ENCODE peak calls at places on chromosomes 1 and 21, in nine cellular contexts. One of them, this sample, is unnamed. For H3K9me3 and H3K36me3, the result is how much of the 10 kb centered on the place peaks cover.

GRCh38 chr1:197614916-197615692 is 160.2 kb downstream of the DENND1B start:
- DNase-seq in neural progenitor cell: peak
- DNase-seq in prostate gland: no peak
- DNase-seq in stomach: peak
- DNase-seq in SJSA1: peak
- DNase-seq in psoas muscle: no peak
- DNase-seq in HCT116: peak
- DNase-seq in SJCRH30: peak
- DNase-seq in body of pancreas: peak
- DNase-seq in this sample: no peak

GRCh38 chr1:220093361-220094015 is 444 bp upstream of the IARS2 start:
- DNase-seq in neural progenitor cell: no peak
- DNase-seq in prostate gland: no peak
- DNase-seq in stomach: no peak
- DNase-seq in SJSA1: no peak
- DNase-seq in psoas muscle: no peak
- DNase-seq in HCT116: no peak
- DNase-seq in SJCRH30: peak
- DNase-seq in body of pancreas: no peak
- DNase-seq in this sample: peak

GRCh38 chr1:18530567-18531502 is 50.1 kb downstream of the KLHDC7A start:
- DNase-seq in neural progenitor cell: peak
- DNase-seq in prostate gland: no peak
- DNase-seq in stomach: no peak
- DNase-seq in SJSA1: no peak
- DNase-seq in psoas muscle: no peak
- DNase-seq in HCT116: peak
- DNase-seq in SJCRH30: no peak
- DNase-seq in body of pancreas: peak
- DNase-seq in this sample: no peak

GRCh38 chr1:229223498-229223897 is 47.4 kb upstream of the RAB4A start:
- DNase-seq in neural progenitor cell: no peak
- DNase-seq in prostate gland: no peak
- DNase-seq in stomach: peak
- DNase-seq in SJSA1: no peak
- DNase-seq in psoas muscle: no peak
- DNase-seq in HCT116: no peak
- DNase-seq in SJCRH30: no peak
- DNase-seq in body of pancreas: peak
- DNase-seq in this sample: no peak

GRCh38 chr1:72432645-72433267 is 150.4 kb upstream of the NEGR1 start:
- DNase-seq in neural progenitor cell: no peak
- DNase-seq in prostate gland: no peak
- DNase-seq in stomach: no peak
- DNase-seq in SJSA1: no peak
- DNase-seq in psoas muscle: no peak
- DNase-seq in HCT116: no peak
- DNase-seq in SJCRH30: no peak
- DNase-seq in body of pancreas: no peak
- DNase-seq in this sample: no peak

GRCh38 chr1:22616571-22616970 is 19.9 kb upstream of the C1QA start:
- DNase-seq in neural progenitor cell: no peak
- DNase-seq in prostate gland: no peak
- DNase-seq in stomach: no peak
- DNase-seq in SJSA1: no peak
- DNase-seq in psoas muscle: peak
- DNase-seq in HCT116: no peak
- DNase-seq in SJCRH30: no peak
- DNase-seq in body of pancreas: no peak
- DNase-seq in this sample: no peak

GRCh38 chr1:160748182-160748876 is 9.3 kb downstream of the SLAMF7 start:
- DNase-seq in neural progenitor cell: no peak
- DNase-seq in prostate gland: no peak
- DNase-seq in stomach: no peak
- DNase-seq in SJSA1: no peak
- DNase-seq in psoas muscle: no peak
- DNase-seq in HCT116: no peak
- DNase-seq in SJCRH30: peak
- DNase-seq in body of pancreas: no peak
- DNase-seq in this sample: no peak

GRCh38 chr21:32572574-32573420 is 12.5 kb downstream of the TCP10L start:
- DNase-seq in neural progenitor cell: no peak
- DNase-seq in prostate gland: peak
- DNase-seq in stomach: peak
- DNase-seq in SJSA1: no peak
- DNase-seq in psoas muscle: no peak
- DNase-seq in HCT116: no peak
- DNase-seq in SJCRH30: peak
- DNase-seq in body of pancreas: peak
- DNase-seq in this sample: no peak

GRCh38 chr1:179038528-179039281 is 13.0 kb downstream of the FAM20B start:
- DNase-seq in neural progenitor cell: no peak
- DNase-seq in prostate gland: no peak
- DNase-seq in stomach: no peak
- DNase-seq in SJSA1: no peak
- DNase-seq in psoas muscle: no peak
- DNase-seq in HCT116: no peak
- DNase-seq in SJCRH30: no peak
- DNase-seq in body of pancreas: no peak
- DNase-seq in this sample: no peak

GRCh38 chr1:51760872-51761271 is 117.7 kb downstream of the NRDC start:
- DNase-seq in neural progenitor cell: no peak
- DNase-seq in prostate gland: no peak
- DNase-seq in stomach: no peak
- DNase-seq in SJSA1: no peak
- DNase-seq in psoas muscle: no peak
- DNase-seq in HCT116: no peak
- DNase-seq in SJCRH30: no peak
- DNase-seq in body of pancreas: no peak
- DNase-seq in this sample: no peak

GRCh38 chr1:61812916-61813315 is 70.6 kb downstream of the PATJ start:
- DNase-seq in neural progenitor cell: no peak
- DNase-seq in prostate gland: no peak
- DNase-seq in stomach: no peak
- DNase-seq in SJSA1: no peak
- DNase-seq in psoas muscle: no peak
- DNase-seq in HCT116: no peak
- DNase-seq in SJCRH30: no peak
- DNase-seq in body of pancreas: no peak
- DNase-seq in this sample: no peak

GRCh38 chr21:34909492-34910292 is 139.4 kb downstream of the RUNX1 start:
- DNase-seq in neural progenitor cell: no peak
- DNase-seq in prostate gland: no peak
- DNase-seq in stomach: no peak
- DNase-seq in SJSA1: no peak
- DNase-seq in psoas muscle: no peak
- DNase-seq in HCT116: no peak
- DNase-seq in SJCRH30: no peak
- DNase-seq in body of pancreas: no peak
- DNase-seq in this sample: no peak

GRCh38 chr21:34910396-34910795 is 138.7 kb downstream of the RUNX1 start:
- DNase-seq in neural progenitor cell: no peak
- DNase-seq in prostate gland: no peak
- DNase-seq in stomach: no peak
- DNase-seq in SJSA1: no peak
- DNase-seq in psoas muscle: no peak
- DNase-seq in HCT116: no peak
- DNase-seq in SJCRH30: no peak
- DNase-seq in body of pancreas: no peak
- DNase-seq in this sample: no peak

GRCh38 chr21:34907783-34908423 is 141.2 kb downstream of the RUNX1 start:
- DNase-seq in neural progenitor cell: no peak
- DNase-seq in prostate gland: no peak
- DNase-seq in stomach: no peak
- DNase-seq in SJSA1: no peak
- DNase-seq in psoas muscle: no peak
- DNase-seq in HCT116: no peak
- DNase-seq in SJCRH30: no peak
- DNase-seq in body of pancreas: no peak
- DNase-seq in this sample: no peak

GRCh38 chr21:34906401-34906800 is 142.7 kb downstream of the RUNX1 start:
- DNase-seq in neural progenitor cell: no peak
- DNase-seq in prostate gland: no peak
- DNase-seq in stomach: no peak
- DNase-seq in SJSA1: peak
- DNase-seq in psoas muscle: no peak
- DNase-seq in HCT116: no peak
- DNase-seq in SJCRH30: no peak
- DNase-seq in body of pancreas: no peak
- DNase-seq in this sample: no peak

GRCh38 chr21:34908424-34909055 is 140.6 kb downstream of the RUNX1 start:
- DNase-seq in neural progenitor cell: no peak
- DNase-seq in prostate gland: no peak
- DNase-seq in stomach: no peak
- DNase-seq in SJSA1: no peak
- DNase-seq in psoas muscle: peak
- DNase-seq in HCT116: no peak
- DNase-seq in SJCRH30: no peak
- DNase-seq in body of pancreas: no peak
- DNase-seq in this sample: no peak
- H3K27ac ChIP-seq in neural progenitor cell: no peak
- H3K27ac ChIP-seq in prostate gland: no peak
- H3K27ac ChIP-seq in stomach: peak
- H3K27ac ChIP-seq in SJSA1: no peak
- H3K27ac ChIP-seq in psoas muscle: no peak
- H3K27ac ChIP-seq in HCT116: no peak
- H3K27ac ChIP-seq in SJCRH30: no peak
- H3K27ac ChIP-seq in body of pancreas: no peak
- H3K27ac ChIP-seq in this sample: no peak

GRCh38 chr1:235673981-235674380 is 24.4 kb upstream of the GNG4 start:
- DNase-seq in neural progenitor cell: peak
- DNase-seq in prostate gland: no peak
- DNase-seq in stomach: no peak
- DNase-seq in SJSA1: no peak
- DNase-seq in psoas muscle: no peak
- DNase-seq in HCT116: no peak
- DNase-seq in SJCRH30: no peak
- DNase-seq in body of pancreas: no peak
- DNase-seq in this sample: no peak
- H3K9me3 ChIP-seq in neural progenitor cell: under half
- H3K9me3 ChIP-seq in prostate gland: under half
- H3K9me3 ChIP-seq in stomach: under half
- H3K9me3 ChIP-seq in SJSA1: under half
- H3K9me3 ChIP-seq in psoas muscle: under half
- H3K9me3 ChIP-seq in HCT116: under half
- H3K9me3 ChIP-seq in SJCRH30: under half
- H3K9me3 ChIP-seq in body of pancreas: under half
- H3K9me3 ChIP-seq in this sample: under half

GRCh38 chr1:237164406-237165352 is 122.7 kb downstream of the RYR2 start:
- DNase-seq in neural progenitor cell: no peak
- DNase-seq in prostate gland: no peak
- DNase-seq in stomach: no peak
- DNase-seq in SJSA1: no peak
- DNase-seq in psoas muscle: no peak
- DNase-seq in HCT116: no peak
- DNase-seq in SJCRH30: no peak
- DNase-seq in body of pancreas: no peak
- DNase-seq in this sample: no peak

GRCh38 chr1:237170149-237170548 is 128.2 kb downstream of the RYR2 start:
- DNase-seq in neural progenitor cell: no peak
- DNase-seq in prostate gland: no peak
- DNase-seq in stomach: no peak
- DNase-seq in SJSA1: no peak
- DNase-seq in psoas muscle: no peak
- DNase-seq in HCT116: no peak
- DNase-seq in SJCRH30: no peak
- DNase-seq in body of pancreas: no peak
- DNase-seq in this sample: no peak

GRCh38 chr1:237166593-237167077 is 124.7 kb downstream of the RYR2 start:
- DNase-seq in neural progenitor cell: no peak
- DNase-seq in prostate gland: no peak
- DNase-seq in stomach: no peak
- DNase-seq in SJSA1: no peak
- DNase-seq in psoas muscle: no peak
- DNase-seq in HCT116: no peak
- DNase-seq in SJCRH30: no peak
- DNase-seq in body of pancreas: no peak
- DNase-seq in this sample: no peak

GRCh38 chr1:237171564-237172485 is 129.8 kb downstream of the RYR2 start:
- DNase-seq in neural progenitor cell: no peak
- DNase-seq in prostate gland: no peak
- DNase-seq in stomach: no peak
- DNase-seq in SJSA1: no peak
- DNase-seq in psoas muscle: no peak
- DNase-seq in HCT116: no peak
- DNase-seq in SJCRH30: no peak
- DNase-seq in body of pancreas: no peak
- DNase-seq in this sample: no peak

GRCh38 chr1:237166031-237166430 is 124.0 kb downstream of the RYR2 start:
- DNase-seq in neural progenitor cell: no peak
- DNase-seq in prostate gland: no peak
- DNase-seq in stomach: no peak
- DNase-seq in SJSA1: no peak
- DNase-seq in psoas muscle: no peak
- DNase-seq in HCT116: no peak
- DNase-seq in SJCRH30: no peak
- DNase-seq in body of pancreas: no peak
- DNase-seq in this sample: no peak
- H3K36me3 ChIP-seq in neural progenitor cell: under half
- H3K36me3 ChIP-seq in prostate gland: under half
- H3K36me3 ChIP-seq in stomach: under half
- H3K36me3 ChIP-seq in SJSA1: under half
- H3K36me3 ChIP-seq in psoas muscle: under half
- H3K36me3 ChIP-seq in HCT116: under half
- H3K36me3 ChIP-seq in SJCRH30: under half
- H3K36me3 ChIP-seq in body of pancreas: under half
- H3K36me3 ChIP-seq in this sample: under half

GRCh38 chr1:151831256-151831591 is 378 bp downstream of the RORC start:
- DNase-seq in neural progenitor cell: no peak
- DNase-seq in prostate gland: no peak
- DNase-seq in stomach: no peak
- DNase-seq in SJSA1: no peak
- DNase-seq in psoas muscle: no peak
- DNase-seq in HCT116: no peak
- DNase-seq in SJCRH30: no peak
- DNase-seq in body of pancreas: no peak
- DNase-seq in this sample: no peak

GRCh38 chr1:151832318-151832984 is 849 bp upstream of the RORC start:
- DNase-seq in neural progenitor cell: no peak
- DNase-seq in prostate gland: peak
- DNase-seq in stomach: peak
- DNase-seq in SJSA1: no peak
- DNase-seq in psoas muscle: peak
- DNase-seq in HCT116: no peak
- DNase-seq in SJCRH30: no peak
- DNase-seq in body of pancreas: peak
- DNase-seq in this sample: no peak

GRCh38 chr1:151834239-151834638 is 2.6 kb upstream of the RORC start:
- DNase-seq in neural progenitor cell: no peak
- DNase-seq in prostate gland: no peak
- DNase-seq in stomach: no peak
- DNase-seq in SJSA1: no peak
- DNase-seq in psoas muscle: peak
- DNase-seq in HCT116: no peak
- DNase-seq in SJCRH30: no peak
- DNase-seq in body of pancreas: no peak
- DNase-seq in this sample: no peak

GRCh38 chr1:151831605-151832004 is at the start of gene RORC:
- DNase-seq in neural progenitor cell: no peak
- DNase-seq in prostate gland: peak
- DNase-seq in stomach: peak
- DNase-seq in SJSA1: no peak
- DNase-seq in psoas muscle: peak
- DNase-seq in HCT116: no peak
- DNase-seq in SJCRH30: no peak
- DNase-seq in body of pancreas: peak
- DNase-seq in this sample: no peak

GRCh38 chr1:151833172-151833571 is 1.6 kb upstream of the RORC start:
- DNase-seq in neural progenitor cell: no peak
- DNase-seq in prostate gland: no peak
- DNase-seq in stomach: no peak
- DNase-seq in SJSA1: no peak
- DNase-seq in psoas muscle: no peak
- DNase-seq in HCT116: no peak
- DNase-seq in SJCRH30: no peak
- DNase-seq in body of pancreas: no peak
- DNase-seq in this sample: no peak
- H3K27ac ChIP-seq in neural progenitor cell: no peak
- H3K27ac ChIP-seq in prostate gland: peak
- H3K27ac ChIP-seq in stomach: peak
- H3K27ac ChIP-seq in SJSA1: no peak
- H3K27ac ChIP-seq in psoas muscle: peak
- H3K27ac ChIP-seq in HCT116: no peak
- H3K27ac ChIP-seq in SJCRH30: no peak
- H3K27ac ChIP-seq in body of pancreas: peak
- H3K27ac ChIP-seq in this sample: no peak